ENCODE peak calls at places on chromosomes 2 and 18, in six cellular contexts. F, W, B, T, N and H are unnamed samples.
A peak's percentile ranks its signal among the peaks of the same experiment; 100 is the strongest.

GRCh38 chr2:99841749-99842148 is 300.6 kb downstream of the AFF3 start:
- DNase-seq in F (no peak), W (no peak), N (no peak), T (peak; percentile 92), B (no peak), H (no peak)

GRCh38 chr2:215003001-215003400 is 135.4 kb downstream of the ABCA12 start:
- DNase-seq in W (no peak), B (no peak), F (no peak), T (peak; percentile 1), N (no peak), H (no peak)

GRCh38 chr2:6917761-6918421 is 679 bp downstream of the RNF144A start:
- DNase-seq in N (no peak), T (no peak), F (peak; percentile 76), B (no peak), W (no peak), H (no peak)

GRCh38 chr18:2898131-2898640 is 51.4 kb downstream of the EMILIN2 start:
- DNase-seq in T (peak; percentile 43), W (no peak), B (no peak), N (no peak), F (no peak), H (no peak)

GRCh38 chr2:38060206-38060605 is 15.7 kb downstream of the CYP1B1 start:
- DNase-seq in B (no peak), F (no peak), N (no peak), T (no peak), W (no peak), H (no peak)

GRCh38 chr18:78717766-78718150 is 261.9 kb upstream of the SALL3 start:
- DNase-seq in W (no peak), B (no peak), T (no peak), N (no peak), F (peak; percentile 33), H (no peak)

GRCh38 chr18:55634545-55634944 is 46.6 kb upstream of the TCF4 start:
- DNase-seq in N (no peak), T (peak; percentile 84), W (no peak), B (no peak), F (no peak), H (no peak)

GRCh38 chr2:213152065-213152794 is 818 bp upstream of the IKZF2 start:
- DNase-seq in W (peak; percentile 33), T (peak; percentile 77), B (peak; percentile 81), N (peak; percentile 61), F (peak; percentile 89), H (no peak)

GRCh38 chr2:172713365-172713875 is 22.2 kb upstream of the RAPGEF4 start:
- DNase-seq in B (no peak), T (no peak), W (no peak), N (no peak), F (no peak), H (no peak)

GRCh38 chr18:50284226-50284885 is 3.0 kb upstream of the MBD1 start:
- DNase-seq in W (no peak), B (no peak), N (no peak), T (no peak), F (no peak), H (no peak)

GRCh38 chr18:72700961-72701710 is 157.0 kb upstream of the CBLN2 start:
- DNase-seq in T (peak; percentile 14), W (no peak), F (no peak), N (no peak), B (no peak), H (no peak)

GRCh38 chr2:187302146-187302545 is 145.9 kb downstream of the CALCRL start:
- DNase-seq in F (no peak), T (peak; percentile 10), N (no peak), B (no peak), W (no peak), H (no peak)

GRCh38 chr2:223075301-223076270 is 23.6 kb downstream of the KCNE4 start:
- DNase-seq in B (no peak), T (peak; percentile 86), W (no peak), F (no peak), N (no peak), H (no peak)

GRCh38 chr2:197293252-197294007 is 17.1 kb downstream of the ANKRD44 start:
- DNase-seq in F (no peak), B (no peak), T (no peak), N (no peak), W (no peak), H (peak; percentile 50)

GRCh38 chr2:7089284-7089683 is 172.1 kb downstream of the RNF144A start:
- DNase-seq in W (no peak), F (no peak), N (no peak), T (no peak), B (no peak), H (no peak)

GRCh38 chr18:44801796-44802195 is 121.1 kb downstream of the SETBP1 start:
- DNase-seq in F (no peak), B (no peak), N (no peak), W (no peak), T (no peak), H (no peak)
- H3K4me1 ChIP-seq in F (peaks cover 6% of the 10 kb centered on the region), B (peaks cover 8% of the 10 kb centered on the region), N (peaks cover 25% of the 10 kb centered on the region), W (no peaks in the 10 kb centered on the region), T (peaks cover 3% of the 10 kb centered on the region), H (no peaks in the 10 kb centered on the region)

GRCh38 chr2:193349642-193350041 is 1154.9 kb upstream of the TMEFF2 start:
- DNase-seq in F (no peak), W (no peak), B (no peak), T (no peak), N (no peak), H (no peak)

GRCh38 chr2:193350509-193350908 is 1155.8 kb upstream of the TMEFF2 start:
- DNase-seq in W (no peak), F (no peak), N (no peak), B (no peak), T (no peak), H (no peak)

GRCh38 chr2:193348055-193348454 is 1153.3 kb upstream of the TMEFF2 start:
- DNase-seq in B (no peak), T (no peak), N (no peak), W (no peak), F (no peak), H (no peak)
- H3K4me3 ChIP-seq in B (peak overlapping the region; percentile 48), T (no peak overlapping the region), N (no peak overlapping the region), W (peak overlapping the region; percentile 49), F (peak overlapping the region; percentile 36), H (peak overlapping the region; percentile 52)

GRCh38 chr2:54588244-54588899 is 132.2 kb downstream of the SPTBN1 start:
- DNase-seq in N (no peak), W (no peak), F (no peak), B (no peak), T (no peak), H (no peak)
- H3K4me1 ChIP-seq in N (peaks cover 50% of the 10 kb centered on the region), W (peaks cover 72% of the 10 kb centered on the region), F (peaks cover 77% of the 10 kb centered on the region), B (no peaks in the 10 kb centered on the region), T (peaks cover 11% of the 10 kb centered on the region), H (peaks cover 93% of the 10 kb centered on the region)

GRCh38 chr2:239315308-239315707 is 85.5 kb downstream of the HDAC4 start:
- DNase-seq in F (no peak), W (no peak), B (no peak), N (no peak), T (no peak), H (no peak)
- H3K4me3 ChIP-seq in F (no peak overlapping the region), W (no peak overlapping the region), B (no peak overlapping the region), N (no peak overlapping the region), T (no peak overlapping the region), H (no peak overlapping the region)

GRCh38 chr2:188303363-188304031 is 11.8 kb downstream of the GULP1 start:
- DNase-seq in W (no peak), N (no peak), B (no peak), T (peak; percentile 71), F (no peak), H (no peak)
- H3K4me1 ChIP-seq in W (no peaks in the 10 kb centered on the region), N (no peaks in the 10 kb centered on the region), B (peaks cover 13% of the 10 kb centered on the region), T (peaks cover 13% of the 10 kb centered on the region), F (no peaks in the 10 kb centered on the region), H (no peaks in the 10 kb centered on the region)

GRCh38 chr18:13382683-13382989 is 164.1 kb downstream of the LDLRAD4 start:
- DNase-seq in B (no peak), T (no peak), W (no peak), N (no peak), F (no peak), H (no peak)

GRCh38 chr18:13381331-13381730 is 162.8 kb downstream of the LDLRAD4 start:
- DNase-seq in N (no peak), T (no peak), F (no peak), B (no peak), W (no peak), H (no peak)

GRCh38 chr18:13382990-13383821 is 164.6 kb downstream of the LDLRAD4 start:
- DNase-seq in W (no peak), F (no peak), N (no peak), B (no peak), T (no peak), H (no peak)

GRCh38 chr18:13380671-13381070 is 162.1 kb downstream of the LDLRAD4 start:
- DNase-seq in B (no peak), T (no peak), F (no peak), N (no peak), W (no peak), H (no peak)

GRCh38 chr18:13381907-13382682 is 163.5 kb downstream of the LDLRAD4 start:
- DNase-seq in T (peak; percentile 21), F (peak; percentile 78), B (peak; percentile 91), N (peak; percentile 58), W (peak; percentile 42), H (peak; percentile 69)
- H3K4me3 ChIP-seq in T (no peak overlapping the region), F (peak overlapping the region; percentile 42), B (no peak overlapping the region), N (no peak overlapping the region), W (peak overlapping the region; percentile 49), H (peak overlapping the region; percentile 41)